ENCODE peak calls at places on chromosomes 11 and 22, in six cellular contexts. One of them, this sample, is unnamed.
A peak's percentile ranks its signal among the peaks of the same experiment; 100 is the strongest.

GRCh38 chr11:74642912-74643311 is 50.5 kb downstream of the POLD3 start:
- DNase-seq in NCI-H2029 treated with DMSO at 0.1 percent for 48 hours: no peak
- DNase-seq in effector CD4-positive, alpha-beta T cell: no peak
- DNase-seq in C1 segment of cervical spinal cord: no peak
- DNase-seq in GM03348: no peak
- DNase-seq in body of pancreas: no peak
- DNase-seq in this sample: no peak

GRCh38 chr22:24564376-24565058 is 8.7 kb downstream of the SNRPD3 start:
- DNase-seq in effector CD4-positive, alpha-beta T cell: no peak
- DNase-seq in body of pancreas: no peak
- DNase-seq in C1 segment of cervical spinal cord: no peak
- DNase-seq in NCI-H2029 treated with DMSO at 0.1 percent for 48 hours: no peak
- DNase-seq in GM03348: peak; percentile 23
- DNase-seq in this sample: no peak

GRCh38 chr22:49303781-49304461 is 523.8 kb downstream of the BRD1 start:
- DNase-seq in body of pancreas: peak; percentile 5
- DNase-seq in effector CD4-positive, alpha-beta T cell: no peak
- DNase-seq in GM03348: no peak
- DNase-seq in NCI-H2029 treated with DMSO at 0.1 percent for 48 hours: no peak
- DNase-seq in C1 segment of cervical spinal cord: no peak
- DNase-seq in this sample: no peak

GRCh38 chr11:125407046-125407445 is 89.0 kb downstream of the FEZ1 start:
- DNase-seq in GM03348: no peak
- DNase-seq in body of pancreas: no peak
- DNase-seq in C1 segment of cervical spinal cord: peak; percentile 51
- DNase-seq in effector CD4-positive, alpha-beta T cell: no peak
- DNase-seq in NCI-H2029 treated with DMSO at 0.1 percent for 48 hours: no peak
- DNase-seq in this sample: no peak

GRCh38 chr11:103465555-103466140 is 356.4 kb downstream of the DYNC2H1 start:
- DNase-seq in C1 segment of cervical spinal cord: no peak
- DNase-seq in body of pancreas: no peak
- DNase-seq in effector CD4-positive, alpha-beta T cell: no peak
- DNase-seq in GM03348: peak; percentile 8
- DNase-seq in NCI-H2029 treated with DMSO at 0.1 percent for 48 hours: no peak
- DNase-seq in this sample: no peak

GRCh38 chr11:124415356-124415923 is 9.2 kb downstream of the OR8B4 start:
- DNase-seq in body of pancreas: no peak
- DNase-seq in GM03348: peak; percentile 50
- DNase-seq in NCI-H2029 treated with DMSO at 0.1 percent for 48 hours: peak; percentile 20
- DNase-seq in C1 segment of cervical spinal cord: no peak
- DNase-seq in effector CD4-positive, alpha-beta T cell: no peak
- DNase-seq in this sample: no peak

GRCh38 chr11:121839821-121840220 is 276.2 kb downstream of the BLID start:
- DNase-seq in C1 segment of cervical spinal cord: no peak
- DNase-seq in body of pancreas: no peak
- DNase-seq in effector CD4-positive, alpha-beta T cell: no peak
- DNase-seq in NCI-H2029 treated with DMSO at 0.1 percent for 48 hours: no peak
- DNase-seq in GM03348: no peak
- DNase-seq in this sample: no peak

GRCh38 chr22:38124236-38124974 is 13.9 kb upstream of the BAIAP2L2 start:
- DNase-seq in NCI-H2029 treated with DMSO at 0.1 percent for 48 hours: no peak
- DNase-seq in body of pancreas: no peak
- DNase-seq in C1 segment of cervical spinal cord: no peak
- DNase-seq in effector CD4-positive, alpha-beta T cell: no peak
- DNase-seq in GM03348: no peak
- DNase-seq in this sample: no peak

GRCh38 chr22:26903030-26903856 is 245.9 kb downstream of the MIAT start:
- DNase-seq in NCI-H2029 treated with DMSO at 0.1 percent for 48 hours: no peak
- DNase-seq in C1 segment of cervical spinal cord: peak; percentile 9
- DNase-seq in effector CD4-positive, alpha-beta T cell: no peak
- DNase-seq in body of pancreas: no peak
- DNase-seq in GM03348: no peak
- DNase-seq in this sample: no peak

GRCh38 chr11:67584881-67585873 is 1.6 kb downstream of the GSTP1 start:
- DNase-seq in NCI-H2029 treated with DMSO at 0.1 percent for 48 hours: no peak
- DNase-seq in body of pancreas: peak; percentile 26
- DNase-seq in C1 segment of cervical spinal cord: peak; percentile 26
- DNase-seq in effector CD4-positive, alpha-beta T cell: no peak
- DNase-seq in GM03348: peak; percentile 22
- DNase-seq in this sample: no peak

GRCh38 chr11:76153609-76153949 is 52.7 kb downstream of the WNT11 start:
- DNase-seq in NCI-H2029 treated with DMSO at 0.1 percent for 48 hours: no peak
- DNase-seq in effector CD4-positive, alpha-beta T cell: no peak
- DNase-seq in GM03348: peak; percentile 78
- DNase-seq in body of pancreas: no peak
- DNase-seq in C1 segment of cervical spinal cord: no peak
- DNase-seq in this sample: no peak

GRCh38 chr11:74806267-74806666 is 57.6 kb downstream of the RNF169 start:
- DNase-seq in GM03348: no peak
- DNase-seq in C1 segment of cervical spinal cord: no peak
- DNase-seq in NCI-H2029 treated with DMSO at 0.1 percent for 48 hours: no peak
- DNase-seq in body of pancreas: no peak
- DNase-seq in effector CD4-positive, alpha-beta T cell: no peak
- DNase-seq in this sample: no peak

GRCh38 chr11:44018127-44018521 is 29.7 kb upstream of the ACCSL start:
- DNase-seq in NCI-H2029 treated with DMSO at 0.1 percent for 48 hours: no peak
- DNase-seq in GM03348: no peak
- DNase-seq in C1 segment of cervical spinal cord: no peak
- DNase-seq in effector CD4-positive, alpha-beta T cell: no peak
- DNase-seq in body of pancreas: no peak
- DNase-seq in this sample: no peak

GRCh38 chr11:77619576-77620198 is 17.9 kb downstream of the CLNS1A start:
- DNase-seq in NCI-H2029 treated with DMSO at 0.1 percent for 48 hours: peak; percentile 38
- DNase-seq in effector CD4-positive, alpha-beta T cell: peak; percentile 35
- DNase-seq in GM03348: peak; percentile 33
- DNase-seq in body of pancreas: no peak
- DNase-seq in C1 segment of cervical spinal cord: peak; percentile 30
- DNase-seq in this sample: no peak

GRCh38 chr11:85663080-85663729 is 1.7 kb downstream of the CREBZF start:
- DNase-seq in body of pancreas: no peak
- DNase-seq in NCI-H2029 treated with DMSO at 0.1 percent for 48 hours: no peak
- DNase-seq in effector CD4-positive, alpha-beta T cell: no peak
- DNase-seq in C1 segment of cervical spinal cord: no peak
- DNase-seq in GM03348: no peak
- DNase-seq in this sample: no peak

GRCh38 chr11:45534132-45534531 is 131.3 kb downstream of the CHST1 start:
- DNase-seq in body of pancreas: no peak
- DNase-seq in C1 segment of cervical spinal cord: no peak
- DNase-seq in effector CD4-positive, alpha-beta T cell: no peak
- DNase-seq in GM03348: no peak
- DNase-seq in NCI-H2029 treated with DMSO at 0.1 percent for 48 hours: no peak
- DNase-seq in this sample: no peak

GRCh38 chr11:70319694-70320093 is 49.2 kb downstream of the PPFIA1 start:
- DNase-seq in effector CD4-positive, alpha-beta T cell: no peak
- DNase-seq in NCI-H2029 treated with DMSO at 0.1 percent for 48 hours: no peak
- DNase-seq in body of pancreas: no peak
- DNase-seq in GM03348: no peak
- DNase-seq in C1 segment of cervical spinal cord: peak; percentile 65
- DNase-seq in this sample: no peak

GRCh38 chr11:114219559-114220349 is 76.4 kb upstream of the NNMT start:
- DNase-seq in C1 segment of cervical spinal cord: no peak
- DNase-seq in body of pancreas: no peak
- DNase-seq in effector CD4-positive, alpha-beta T cell: no peak
- DNase-seq in GM03348: no peak
- DNase-seq in NCI-H2029 treated with DMSO at 0.1 percent for 48 hours: no peak
- DNase-seq in this sample: no peak

GRCh38 chr22:23178512-23179254 is 1.6 kb upstream of the BCR start:
- DNase-seq in NCI-H2029 treated with DMSO at 0.1 percent for 48 hours: no peak
- DNase-seq in body of pancreas: peak; percentile 73
- DNase-seq in effector CD4-positive, alpha-beta T cell: peak; percentile 61
- DNase-seq in GM03348: peak; percentile 92
- DNase-seq in C1 segment of cervical spinal cord: peak; percentile 59
- DNase-seq in this sample: peak; percentile 32

GRCh38 chr11:3824714-3825472 is 15.9 kb downstream of the RHOG start:
- DNase-seq in body of pancreas: peak; percentile 68
- DNase-seq in NCI-H2029 treated with DMSO at 0.1 percent for 48 hours: no peak
- DNase-seq in C1 segment of cervical spinal cord: no peak
- DNase-seq in GM03348: peak; percentile 41
- DNase-seq in effector CD4-positive, alpha-beta T cell: peak; percentile 80
- DNase-seq in this sample: peak; percentile 61

GRCh38 chr11:70075836-70076235 is 2.3 kb upstream of the ANO1 start:
- DNase-seq in GM03348: no peak
- DNase-seq in NCI-H2029 treated with DMSO at 0.1 percent for 48 hours: no peak
- DNase-seq in effector CD4-positive, alpha-beta T cell: no peak
- DNase-seq in C1 segment of cervical spinal cord: no peak
- DNase-seq in body of pancreas: no peak
- DNase-seq in this sample: no peak

GRCh38 chr22:35219012-35219411 is 38.3 kb upstream of the HMGXB4 start:
- DNase-seq in GM03348: peak; percentile 62
- DNase-seq in effector CD4-positive, alpha-beta T cell: no peak
- DNase-seq in NCI-H2029 treated with DMSO at 0.1 percent for 48 hours: no peak
- DNase-seq in body of pancreas: no peak
- DNase-seq in C1 segment of cervical spinal cord: no peak
- DNase-seq in this sample: no peak

GRCh38 chr11:129960216-129961214 is 42.1 kb downstream of the PRDM10 start:
- DNase-seq in effector CD4-positive, alpha-beta T cell: no peak
- DNase-seq in GM03348: peak; percentile 73
- DNase-seq in body of pancreas: no peak
- DNase-seq in C1 segment of cervical spinal cord: no peak
- DNase-seq in NCI-H2029 treated with DMSO at 0.1 percent for 48 hours: no peak
- DNase-seq in this sample: no peak

GRCh38 chr11:84566681-84567080 is 1060.5 kb downstream of the DLG2 start:
- DNase-seq in C1 segment of cervical spinal cord: no peak
- DNase-seq in body of pancreas: no peak
- DNase-seq in effector CD4-positive, alpha-beta T cell: no peak
- DNase-seq in NCI-H2029 treated with DMSO at 0.1 percent for 48 hours: no peak
- DNase-seq in GM03348: no peak
- DNase-seq in this sample: no peak

GRCh38 chr11:123062892-123063395 is 1.0 kb upstream of the HSPA8 start:
- DNase-seq in GM03348: peak; percentile 61
- DNase-seq in NCI-H2029 treated with DMSO at 0.1 percent for 48 hours: peak; percentile 59
- DNase-seq in body of pancreas: no peak
- DNase-seq in C1 segment of cervical spinal cord: no peak
- DNase-seq in effector CD4-positive, alpha-beta T cell: no peak
- DNase-seq in this sample: no peak

GRCh38 chr11:63670738-63671321 is 346 bp downstream of the ATL3 start:
- DNase-seq in GM03348: peak; percentile 79
- DNase-seq in NCI-H2029 treated with DMSO at 0.1 percent for 48 hours: no peak
- DNase-seq in body of pancreas: peak; percentile 64
- DNase-seq in C1 segment of cervical spinal cord: peak; percentile 73
- DNase-seq in effector CD4-positive, alpha-beta T cell: no peak
- DNase-seq in this sample: peak; percentile 18

GRCh38 chr11:91243065-91243464 is 981.6 kb upstream of the FAT3 start:
- DNase-seq in NCI-H2029 treated with DMSO at 0.1 percent for 48 hours: no peak
- DNase-seq in effector CD4-positive, alpha-beta T cell: no peak
- DNase-seq in GM03348: no peak
- DNase-seq in body of pancreas: no peak
- DNase-seq in C1 segment of cervical spinal cord: no peak
- DNase-seq in this sample: no peak

GRCh38 chr22:37126383-37126782 is 16.9 kb upstream of the TMPRSS6 start:
- DNase-seq in GM03348: no peak
- DNase-seq in body of pancreas: no peak
- DNase-seq in C1 segment of cervical spinal cord: no peak
- DNase-seq in NCI-H2029 treated with DMSO at 0.1 percent for 48 hours: no peak
- DNase-seq in effector CD4-positive, alpha-beta T cell: no peak
- DNase-seq in this sample: no peak

GRCh38 chr22:30610299-30610698 is 3.3 kb downstream of the TCN2 start:
- DNase-seq in NCI-H2029 treated with DMSO at 0.1 percent for 48 hours: no peak
- DNase-seq in C1 segment of cervical spinal cord: no peak
- DNase-seq in effector CD4-positive, alpha-beta T cell: no peak
- DNase-seq in GM03348: no peak
- DNase-seq in body of pancreas: no peak
- DNase-seq in this sample: no peak

This sample was measured in stimulated activated CD4-positive, alpha-beta T cell treated with anti-CD3 and anti-CD28 coated beads, TNF-alpha, amount 100 ng/mL, for 4 hours.